ENCODE peak calls at places on chromosomes 7 and 10, in four cellular contexts. C, B, U and W are unnamed samples.
A peak's percentile ranks its signal among the peaks of the same experiment; 100 is the strongest.

GRCh38 chr10:32693441-32693979 is 247.6 kb downstream of the CCDC7 start:
- DNase-seq in C (no peak), B (no peak), U (no peak), W (no peak)

GRCh38 chr10:25682203-25682950 is 251.7 kb upstream of the MYO3A start:
- DNase-seq in C (no peak), B (no peak), U (no peak), W (no peak)

GRCh38 chr7:26399309-26399610 is 107.6 kb downstream of the SNX10 start:
- DNase-seq in C (no peak), B (no peak), U (no peak), W (peak; percentile 48)

GRCh38 chr7:104772405-104772821 is 241.6 kb upstream of the KMT2E start:
- DNase-seq in C (no peak), B (no peak), U (no peak), W (no peak)

GRCh38 chr7:73622909-73623797 is 1.2 kb downstream of the MLXIPL start:
- DNase-seq in C (no peak), B (peak; percentile 37), U (no peak), W (peak; percentile 23)

GRCh38 chr10:63866747-63867140 is 345.5 kb downstream of the REEP3 start:
- DNase-seq in C (no peak), B (no peak), U (no peak), W (peak; percentile 28)

GRCh38 chr7:2417981-2418481 is 14.6 kb downstream of the CHST12 start:
- DNase-seq in C (peak; percentile 39), B (no peak), U (no peak), W (peak; percentile 83)

GRCh38 chr7:88689821-88690220 is 69.7 kb upstream of the ZNF804B start:
- DNase-seq in C (no peak), B (no peak), U (no peak), W (no peak)

GRCh38 chr7:7701513-7701912 is 16.9 kb downstream of the RPA3 start:
- DNase-seq in C (no peak), B (no peak), U (peak; percentile 37), W (no peak)

GRCh38 chr10:7409045-7409731 is 1.6 kb downstream of the SFMBT2 start:
- DNase-seq in C (no peak), B (peak; percentile 33), U (peak; percentile 80), W (no peak)

GRCh38 chr7:82012453-82012852 is 242.6 kb upstream of the HGF start:
- DNase-seq in C (no peak), B (no peak), U (no peak), W (no peak)

GRCh38 chr7:66301249-66301648 is 96.1 kb downstream of the TPST1 start:
- DNase-seq in C (no peak), B (no peak), U (no peak), W (no peak)

GRCh38 chr10:18195060-18195799 is 55.0 kb downstream of the CACNB2 start:
- DNase-seq in C (no peak), B (peak; percentile 24), U (no peak), W (peak; percentile 19)

GRCh38 chr7:89377219-89377618 is 581.7 kb upstream of the TEX47 start:
- DNase-seq in C (no peak), B (no peak), U (no peak), W (no peak)

GRCh38 chr10:110671788-110672579 is 27.8 kb downstream of the RBM20 start:
- DNase-seq in C (peak; percentile 91), B (peak; percentile 75), U (peak; percentile 87), W (peak; percentile 57)

GRCh38 chr7:85426487-85426960 is 239.7 kb upstream of the SEMA3D start:
- DNase-seq in C (no peak), B (no peak), U (no peak), W (peak; percentile 78)

GRCh38 chr10:63256047-63256773 is 123.1 kb downstream of the NRBF2 start:
- DNase-seq in C (no peak), B (no peak), U (no peak), W (no peak)

GRCh38 chr7:148153611-148154010 is 437.0 kb upstream of the C7orf33 start:
- DNase-seq in C (peak; percentile 80), B (peak; percentile 18), U (no peak), W (no peak)

GRCh38 chr7:98133621-98134266 is 27.1 kb downstream of the LMTK2 start:
- DNase-seq in C (no peak), B (no peak), U (peak; percentile 6), W (peak; percentile 31)

GRCh38 chr10:115250784-115251183 is 157.6 kb downstream of the ATRNL1 start:
- DNase-seq in C (no peak), B (no peak), U (no peak), W (no peak)

GRCh38 chr7:108222236-108222892 is 92.2 kb upstream of the LAMB4 start:
- DNase-seq in C (no peak), B (no peak), U (no peak), W (peak; percentile 50)

GRCh38 chr7:135117096-135117495 is 30.8 kb upstream of the TMEM140 start:
- DNase-seq in C (no peak), B (no peak), U (no peak), W (no peak)

DNA sequence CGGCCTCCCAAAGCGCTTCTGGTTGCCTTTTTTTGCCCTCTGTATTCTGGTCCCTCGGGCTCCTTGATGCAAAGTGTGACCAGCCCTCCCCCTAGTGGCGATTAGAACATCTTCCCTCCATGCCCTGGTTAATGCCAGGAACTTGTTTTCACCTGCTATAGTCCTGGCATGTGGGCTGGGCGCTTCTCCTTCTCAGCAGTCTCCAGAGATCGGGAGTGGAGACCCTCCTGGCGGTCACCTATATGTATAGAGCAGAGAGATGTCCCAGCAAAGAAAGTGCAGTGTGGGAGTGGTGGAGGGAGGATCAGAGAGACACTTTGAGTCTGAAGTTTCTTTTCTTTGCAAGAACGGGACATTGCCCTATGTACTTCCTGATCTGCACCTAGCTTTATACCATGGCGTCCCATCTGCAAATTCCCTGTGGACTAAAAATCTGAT is 264.1 kb downstream of the OTUD1 start:
- DNase-seq in C (no peak), B (peak; percentile 47), U (peak; percentile 74), W (peak; percentile 3)
- H3K4me3 ChIP-seq in C (no peak overlapping the region), B (no peak overlapping the region), U (no peak overlapping the region), W (no peak overlapping the region)

DNA sequence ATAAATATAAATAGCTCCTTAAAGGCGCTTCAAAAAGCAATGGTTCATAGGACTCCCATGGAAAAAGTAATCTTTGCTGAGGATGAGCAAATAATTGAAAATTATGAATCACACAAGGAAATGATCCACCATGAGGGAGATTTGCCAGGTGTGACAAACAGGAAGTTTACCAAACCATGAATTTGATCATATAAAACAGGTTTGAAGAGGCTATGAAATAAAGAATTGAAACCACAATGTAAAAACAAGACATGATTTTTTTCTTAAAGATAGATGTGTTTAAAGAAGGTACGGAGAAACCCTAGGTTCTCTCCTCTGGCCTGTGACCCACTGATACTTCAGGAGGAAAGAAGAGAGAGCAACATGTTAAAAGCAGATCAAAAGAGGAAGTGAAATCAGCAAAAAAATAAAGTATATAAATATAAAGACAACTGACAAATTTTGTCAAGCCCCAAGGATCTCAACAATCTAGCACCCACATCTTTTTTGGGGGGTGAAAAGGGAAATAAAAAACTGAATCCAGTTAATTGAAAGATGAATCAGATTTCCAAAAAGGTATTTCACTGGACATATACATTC is 111.3 kb upstream of the ASAH2 start:
- DNase-seq in C (no peak), B (no peak), U (peak; percentile 82), W (no peak)
- H3K4me3 ChIP-seq in C (no peak overlapping the region), B (no peak overlapping the region), U (peak overlapping the region; percentile 21), W (no peak overlapping the region)

GRCh38 chr10:117169480-117169879 is 27.8 kb upstream of the KCNK18 start:
- DNase-seq in C (no peak), B (no peak), U (no peak), W (no peak)

GRCh38 chr10:117168729-117169128 is 28.6 kb upstream of the KCNK18 start:
- DNase-seq in C (no peak), B (no peak), U (no peak), W (no peak)

GRCh38 chr10:117167346-117168134 is 29.5 kb upstream of the VAX1 start:
- DNase-seq in C (no peak), B (no peak), U (no peak), W (no peak)

GRCh38 chr10:117166420-117167345 is 28.6 kb upstream of the VAX1 start:
- DNase-seq in C (no peak), B (no peak), U (no peak), W (no peak)

DNA sequence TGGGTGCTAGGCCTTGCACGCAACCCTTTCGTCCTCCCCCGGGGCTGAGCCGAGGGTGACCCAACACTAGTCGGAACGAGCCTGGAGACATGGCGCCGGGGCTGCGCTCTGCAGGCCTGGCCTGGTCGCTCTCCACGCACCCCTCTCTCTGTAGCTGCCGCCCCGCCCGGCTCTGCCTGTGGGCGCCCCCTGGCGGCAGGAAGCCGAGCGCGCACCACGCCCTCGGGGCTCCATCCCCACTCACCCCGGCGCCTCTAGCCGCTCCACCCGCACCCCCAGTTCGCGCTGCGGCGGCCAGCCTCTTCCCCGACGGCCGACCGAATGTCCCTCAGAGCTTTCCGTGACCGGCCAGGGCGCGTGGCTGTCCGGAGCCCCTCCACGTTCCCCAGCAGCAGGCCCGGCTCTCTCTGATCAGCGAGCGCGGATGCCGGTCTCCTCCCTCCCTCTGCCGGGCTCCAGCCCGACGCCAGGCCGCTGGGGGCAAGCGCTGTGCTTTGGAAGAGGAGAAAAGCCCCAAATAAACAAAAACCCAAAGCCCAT is 29.1 kb upstream of the KCNK18 start:
- DNase-seq in C (peak; percentile 96), B (peak; percentile 60), U (peak; percentile 43), W (peak; percentile 62)
- H3K4me3 ChIP-seq in C (no peak overlapping the region), B (no peak overlapping the region), U (no peak overlapping the region), W (no peak overlapping the region)

GRCh38 chr7:149624006-149624405 is 126.4 kb upstream of the ZNF746 start:
- DNase-seq in C (no peak), B (peak; percentile 39), U (peak; percentile 56), W (peak; percentile 52)
- H3K4me3 ChIP-seq in C (peak overlapping the region; percentile 100), B (peak overlapping the region; percentile 91), U (peak overlapping the region; percentile 83), W (peak overlapping the region; percentile 95)

GRCh38 chr7:47602272-47603004 is 20.5 kb upstream of the TNS3 start:
- DNase-seq in C (no peak), B (no peak), U (no peak), W (no peak)

GRCh38 chr7:47601119-47601880 is 19.4 kb upstream of the TNS3 start:
- DNase-seq in C (no peak), B (no peak), U (peak; percentile 9), W (peak; percentile 90)

GRCh38 chr7:47600199-47601118 is 18.5 kb upstream of the TNS3 start:
- DNase-seq in C (no peak), B (no peak), U (no peak), W (peak; percentile 80)

GRCh38 chr7:47604496-47604890 is 22.6 kb upstream of the TNS3 start:
- DNase-seq in C (no peak), B (no peak), U (no peak), W (no peak)

DNA sequence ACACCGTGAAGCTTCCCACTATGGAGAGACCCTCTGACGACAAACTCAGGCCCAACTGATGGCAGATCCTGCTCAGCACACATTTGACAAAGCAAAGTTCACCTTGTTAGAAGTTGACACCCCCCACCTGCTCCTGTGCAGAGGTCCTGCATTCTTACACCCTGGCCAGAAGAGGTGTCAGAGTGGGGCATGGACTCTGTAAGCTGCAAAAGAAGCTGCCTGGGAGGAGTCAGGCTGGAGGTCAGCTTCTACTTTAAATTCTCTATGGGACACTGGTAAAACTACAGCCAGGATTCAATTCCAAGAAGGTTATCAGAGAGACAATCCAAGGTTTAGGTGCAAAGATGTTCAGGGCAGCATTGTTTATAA is 20.0 kb upstream of the TNS3 start:
- DNase-seq in C (no peak), B (no peak), U (no peak), W (peak; percentile 11)
- H3K4me3 ChIP-seq in C (no peak overlapping the region), B (no peak overlapping the region), U (no peak overlapping the region), W (no peak overlapping the region)